ENCODE peak calls at places on chromosomes 3 and 15, in seven cellular contexts. One of them, this sample, is unnamed.

GRCh38 chr3:19881036-19881435 is 53.0 kb downstream of the EFHB start:
- DNase-seq in right atrium auricular region: no peak
- DNase-seq in Karpas-422: no peak
- DNase-seq in mammary epithelial cell: no peak
- DNase-seq in endodermal cell: peak; percentile 56
- DNase-seq in IMR-90: no peak
- DNase-seq in OCI-LY7: no peak
- DNase-seq in this sample: no peak

GRCh38 chr3:95254771-95255170 is 1191.9 kb downstream of the NSUN3 start:
- DNase-seq in right atrium auricular region: no peak
- DNase-seq in Karpas-422: no peak
- DNase-seq in mammary epithelial cell: no peak
- DNase-seq in endodermal cell: no peak
- DNase-seq in IMR-90: no peak
- DNase-seq in OCI-LY7: no peak
- DNase-seq in this sample: no peak

GRCh38 chr3:51622868-51623267 is 48.2 kb upstream of the TEX264 start:
- DNase-seq in right atrium auricular region: no peak
- DNase-seq in Karpas-422: no peak
- DNase-seq in mammary epithelial cell: no peak
- DNase-seq in endodermal cell: no peak
- DNase-seq in IMR-90: peak; percentile 72
- DNase-seq in OCI-LY7: no peak
- DNase-seq in this sample: no peak

GRCh38 chr3:33636125-33636855 is 81.8 kb downstream of the CLASP2 start:
- DNase-seq in right atrium auricular region: no peak
- DNase-seq in Karpas-422: peak; percentile 88
- DNase-seq in mammary epithelial cell: peak; percentile 37
- DNase-seq in endodermal cell: no peak
- DNase-seq in IMR-90: peak; percentile 78
- DNase-seq in OCI-LY7: peak; percentile 72
- DNase-seq in this sample: no peak

GRCh38 chr3:50612973-50613851 is 1.6 kb upstream of the CISH start:
- DNase-seq in right atrium auricular region: no peak
- DNase-seq in Karpas-422: no peak
- DNase-seq in mammary epithelial cell: no peak
- DNase-seq in endodermal cell: no peak
- DNase-seq in IMR-90: no peak
- DNase-seq in OCI-LY7: no peak
- DNase-seq in this sample: no peak

GRCh38 chr15:64356443-64357040 is 569 bp upstream of the CSNK1G1 start:
- DNase-seq in right atrium auricular region: no peak
- DNase-seq in Karpas-422: no peak
- DNase-seq in mammary epithelial cell: no peak
- DNase-seq in endodermal cell: no peak
- DNase-seq in IMR-90: peak; percentile 87
- DNase-seq in OCI-LY7: no peak
- DNase-seq in this sample: no peak

GRCh38 chr3:118884748-118885206 is 149.9 kb downstream of the IGSF11 start:
- DNase-seq in right atrium auricular region: peak; percentile 67
- DNase-seq in Karpas-422: peak; percentile 86
- DNase-seq in mammary epithelial cell: peak; percentile 23
- DNase-seq in endodermal cell: peak; percentile 87
- DNase-seq in IMR-90: peak; percentile 33
- DNase-seq in OCI-LY7: peak; percentile 55
- DNase-seq in this sample: peak; percentile 80

GRCh38 chr3:108091498-108092259 is 848 bp upstream of the CD47 start:
- DNase-seq in right atrium auricular region: no peak
- DNase-seq in Karpas-422: no peak
- DNase-seq in mammary epithelial cell: no peak
- DNase-seq in endodermal cell: peak; percentile 66
- DNase-seq in IMR-90: no peak
- DNase-seq in OCI-LY7: peak; percentile 10
- DNase-seq in this sample: peak; percentile 66

GRCh38 chr15:75840659-75841058 is 2.6 kb upstream of the UBE2Q2 start:
- DNase-seq in right atrium auricular region: peak; percentile 65
- DNase-seq in Karpas-422: no peak
- DNase-seq in mammary epithelial cell: no peak
- DNase-seq in endodermal cell: peak; percentile 52
- DNase-seq in IMR-90: peak; percentile 75
- DNase-seq in OCI-LY7: no peak
- DNase-seq in this sample: no peak

GRCh38 chr15:65377976-65378366 is at the start of gene IGDCC3:
- DNase-seq in right atrium auricular region: no peak
- DNase-seq in Karpas-422: no peak
- DNase-seq in mammary epithelial cell: no peak
- DNase-seq in endodermal cell: peak; percentile 91
- DNase-seq in IMR-90: no peak
- DNase-seq in OCI-LY7: no peak
- DNase-seq in this sample: no peak

GRCh38 chr15:72238586-72238985 is 7.6 kb upstream of the PKM start:
- DNase-seq in right atrium auricular region: no peak
- DNase-seq in Karpas-422: no peak
- DNase-seq in mammary epithelial cell: no peak
- DNase-seq in endodermal cell: no peak
- DNase-seq in IMR-90: no peak
- DNase-seq in OCI-LY7: no peak
- DNase-seq in this sample: no peak
- H3K27ac ChIP-seq in right atrium auricular region: no peak overlapping the region
- H3K27ac ChIP-seq in Karpas-422: no peak overlapping the region
- H3K27ac ChIP-seq in mammary epithelial cell: peak overlapping the region; percentile 93
- H3K27ac ChIP-seq in endodermal cell: no peak overlapping the region
- H3K27ac ChIP-seq in IMR-90: no peak overlapping the region
- H3K27ac ChIP-seq in OCI-LY7: no peak overlapping the region
- H3K27ac ChIP-seq in this sample: no peak overlapping the region

GRCh38 chr3:115187149-115187757 is 40.2 kb upstream of the ZBTB20 start:
- DNase-seq in right atrium auricular region: no peak
- DNase-seq in Karpas-422: no peak
- DNase-seq in mammary epithelial cell: no peak
- DNase-seq in endodermal cell: no peak
- DNase-seq in IMR-90: no peak
- DNase-seq in OCI-LY7: no peak
- DNase-seq in this sample: no peak
- H3K4me3 ChIP-seq in right atrium auricular region: no peak overlapping the region
- H3K4me3 ChIP-seq in Karpas-422: no peak overlapping the region
- H3K4me3 ChIP-seq in mammary epithelial cell: no peak overlapping the region
- H3K4me3 ChIP-seq in endodermal cell: peak overlapping the region; percentile 39
- H3K4me3 ChIP-seq in IMR-90: no peak overlapping the region
- H3K4me3 ChIP-seq in OCI-LY7: no peak overlapping the region
- H3K4me3 ChIP-seq in this sample: no peak overlapping the region

DNA sequence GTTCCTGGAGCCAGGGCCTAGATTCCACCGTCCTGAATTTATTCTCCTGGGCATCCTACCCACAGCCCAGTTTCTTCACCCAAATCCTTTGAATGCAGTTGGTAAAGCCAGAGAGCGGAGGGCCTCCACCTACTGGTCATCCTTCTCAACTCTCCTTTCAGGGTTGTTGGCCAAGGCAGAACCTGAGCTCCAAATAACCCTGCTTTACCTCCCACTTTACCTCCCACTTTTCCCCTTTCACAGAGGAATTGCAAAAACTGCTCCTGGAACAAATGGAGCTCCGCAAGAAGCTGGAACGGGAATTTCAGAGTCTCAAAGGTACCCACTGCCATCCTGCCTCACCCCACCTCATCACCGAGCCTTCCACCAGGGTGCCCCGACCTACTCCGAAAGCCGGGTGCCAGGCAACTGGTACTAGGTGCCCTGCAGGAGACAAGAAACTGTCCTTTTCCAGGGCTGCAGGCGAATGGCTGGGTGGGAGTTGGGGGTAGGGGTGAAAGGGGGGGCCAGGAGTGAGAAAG is 6.8 kb downstream of the SKOR1 start:
- DNase-seq in right atrium auricular region: no peak
- DNase-seq in Karpas-422: peak; percentile 54
- DNase-seq in mammary epithelial cell: no peak
- DNase-seq in endodermal cell: peak; percentile 82
- DNase-seq in IMR-90: peak; percentile 29
- DNase-seq in OCI-LY7: peak; percentile 63
- DNase-seq in this sample: no peak
- H3K4me1 ChIP-seq in right atrium auricular region: peaks cover 72% of the 10 kb centered on the region
- H3K4me1 ChIP-seq in Karpas-422: peaks cover 29% of the 10 kb centered on the region
- H3K4me1 ChIP-seq in mammary epithelial cell: peaks cover 26% of the 10 kb centered on the region
- H3K4me1 ChIP-seq in endodermal cell: peaks cover 4% of the 10 kb centered on the region
- H3K4me1 ChIP-seq in IMR-90: no peaks in the 10 kb centered on the region
- H3K4me1 ChIP-seq in OCI-LY7: peaks cover 44% of the 10 kb centered on the region
- H3K4me1 ChIP-seq in this sample: peaks cover 54% of the 10 kb centered on the region

DNA sequence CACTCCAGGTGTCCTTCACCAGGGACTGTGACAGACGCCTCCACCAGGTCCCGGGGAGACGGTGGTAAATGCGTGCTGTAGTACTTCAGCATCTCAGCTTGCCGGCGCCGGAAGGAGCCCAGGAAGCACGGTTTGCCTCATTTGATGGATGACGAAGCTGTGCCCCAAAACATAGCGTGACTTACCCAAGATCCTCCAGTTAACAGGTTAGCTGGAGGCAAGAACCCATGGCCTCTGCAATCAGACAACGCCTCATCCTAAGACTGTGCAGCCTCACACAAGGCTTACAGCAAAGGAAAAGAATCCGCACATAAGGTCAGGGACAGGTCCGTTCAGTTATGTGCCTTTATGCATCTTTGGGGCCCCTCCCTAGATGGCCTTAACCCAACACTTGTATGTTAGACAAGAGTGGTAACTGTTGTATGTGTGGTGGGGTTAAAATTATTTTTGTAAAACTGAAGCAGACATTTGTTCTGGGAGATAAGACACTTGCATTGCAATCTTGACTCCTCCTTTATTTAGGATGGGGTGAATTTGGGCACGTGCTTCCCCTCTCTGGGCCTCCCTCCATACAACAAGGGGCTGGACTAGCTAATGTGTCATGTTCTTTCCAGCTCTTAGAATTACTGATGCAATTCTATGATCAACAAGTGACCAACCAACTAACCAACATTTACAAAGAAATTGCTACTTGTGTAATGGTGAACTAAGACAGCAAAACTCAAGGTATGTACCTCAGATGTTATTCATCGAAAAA is 39.4 kb downstream of the VGLL4 start:
- DNase-seq in right atrium auricular region: no peak
- DNase-seq in Karpas-422: peak; percentile 85
- DNase-seq in mammary epithelial cell: no peak
- DNase-seq in endodermal cell: no peak
- DNase-seq in IMR-90: peak; percentile 90
- DNase-seq in OCI-LY7: peak; percentile 85
- DNase-seq in this sample: no peak
- H3K27ac ChIP-seq in right atrium auricular region: peak overlapping the region; percentile 69
- H3K27ac ChIP-seq in Karpas-422: peak overlapping the region; percentile 96
- H3K27ac ChIP-seq in mammary epithelial cell: no peak overlapping the region
- H3K27ac ChIP-seq in endodermal cell: peak overlapping the region; percentile 54
- H3K27ac ChIP-seq in IMR-90: peak overlapping the region; percentile 100
- H3K27ac ChIP-seq in OCI-LY7: peak overlapping the region; percentile 91
- H3K27ac ChIP-seq in this sample: no peak overlapping the region

DNA sequence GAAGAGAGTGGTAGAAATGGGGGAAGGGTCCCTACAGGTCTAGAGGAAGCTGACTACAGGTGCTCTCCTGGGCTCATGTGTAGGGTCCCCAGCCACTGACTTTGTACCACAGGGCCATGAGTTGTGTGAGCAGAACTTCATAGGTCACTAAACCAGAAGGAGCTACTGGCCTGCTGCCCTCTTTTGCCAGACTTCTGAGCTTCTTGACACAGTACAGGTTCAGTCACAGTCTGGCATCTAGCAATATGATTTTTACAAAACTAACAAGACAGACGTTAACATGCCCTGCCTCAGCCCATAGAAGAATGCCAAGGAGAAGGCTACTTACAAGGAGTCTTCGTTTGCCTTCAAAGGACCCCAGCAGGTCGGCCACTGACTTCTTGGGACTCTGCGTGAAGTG is 3.2 kb downstream of the CCDC80 start:
- DNase-seq in right atrium auricular region: no peak
- DNase-seq in Karpas-422: no peak
- DNase-seq in mammary epithelial cell: no peak
- DNase-seq in endodermal cell: no peak
- DNase-seq in IMR-90: no peak
- DNase-seq in OCI-LY7: no peak
- DNase-seq in this sample: no peak
- H3K4me3 ChIP-seq in right atrium auricular region: peak overlapping the region; percentile 50
- H3K4me3 ChIP-seq in Karpas-422: no peak overlapping the region
- H3K4me3 ChIP-seq in mammary epithelial cell: no peak overlapping the region
- H3K4me3 ChIP-seq in endodermal cell: no peak overlapping the region
- H3K4me3 ChIP-seq in IMR-90: peak overlapping the region; percentile 62
- H3K4me3 ChIP-seq in OCI-LY7: no peak overlapping the region
- H3K4me3 ChIP-seq in this sample: no peak overlapping the region

GRCh38 chr3:9412293-9412692 is 14.9 kb downstream of the SETD5 start:
- DNase-seq in right atrium auricular region: no peak
- DNase-seq in Karpas-422: no peak
- DNase-seq in mammary epithelial cell: no peak
- DNase-seq in endodermal cell: no peak
- DNase-seq in IMR-90: no peak
- DNase-seq in OCI-LY7: no peak
- DNase-seq in this sample: no peak
- H3K4me1 ChIP-seq in right atrium auricular region: peaks cover 74% of the 10 kb centered on the region
- H3K4me1 ChIP-seq in Karpas-422: peaks cover 31% of the 10 kb centered on the region
- H3K4me1 ChIP-seq in mammary epithelial cell: peaks cover 15% of the 10 kb centered on the region
- H3K4me1 ChIP-seq in endodermal cell: no peaks in the 10 kb centered on the region
- H3K4me1 ChIP-seq in IMR-90: peaks cover 10% of the 10 kb centered on the region
- H3K4me1 ChIP-seq in OCI-LY7: peaks cover 17% of the 10 kb centered on the region
- H3K4me1 ChIP-seq in this sample: peaks cover 44% of the 10 kb centered on the region

DNA sequence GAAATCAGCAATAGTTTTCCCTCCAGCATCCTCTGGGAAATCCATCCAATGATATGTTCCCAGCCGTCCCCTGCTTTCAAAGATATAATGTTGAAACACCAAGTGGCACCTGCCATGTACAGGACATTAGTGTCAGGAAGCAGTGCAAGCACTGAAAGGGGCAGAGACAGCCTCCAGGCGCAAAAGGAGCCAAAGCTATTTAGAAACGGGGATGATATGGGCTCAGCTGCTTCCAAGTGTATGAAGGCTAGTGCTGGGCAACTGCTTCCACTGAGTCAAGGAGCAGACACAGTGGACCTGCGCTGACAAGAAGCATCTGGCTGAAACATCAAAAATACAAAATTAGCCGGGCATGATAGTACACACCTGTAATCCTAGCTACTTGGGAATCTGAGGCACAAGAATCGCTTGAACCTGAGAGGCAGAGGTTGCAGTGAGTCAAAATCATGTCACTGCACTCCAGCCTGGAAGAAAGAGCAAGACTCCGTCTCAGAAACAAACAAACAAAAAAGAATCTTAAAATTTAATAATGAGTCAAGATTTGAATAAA is 119.7 kb downstream of the AQP9 start:
- DNase-seq in right atrium auricular region: no peak
- DNase-seq in Karpas-422: no peak
- DNase-seq in mammary epithelial cell: no peak
- DNase-seq in endodermal cell: no peak
- DNase-seq in IMR-90: no peak
- DNase-seq in OCI-LY7: no peak
- DNase-seq in this sample: no peak
- H3K27ac ChIP-seq in right atrium auricular region: peak overlapping the region; percentile 14
- H3K27ac ChIP-seq in Karpas-422: no peak overlapping the region
- H3K27ac ChIP-seq in mammary epithelial cell: no peak overlapping the region
- H3K27ac ChIP-seq in endodermal cell: no peak overlapping the region
- H3K27ac ChIP-seq in IMR-90: no peak overlapping the region
- H3K27ac ChIP-seq in OCI-LY7: no peak overlapping the region
- H3K27ac ChIP-seq in this sample: no peak overlapping the region

GRCh38 chr15:71548317-71548908 is 261.9 kb upstream of the NR2E3 start:
- DNase-seq in right atrium auricular region: no peak
- DNase-seq in Karpas-422: no peak
- DNase-seq in mammary epithelial cell: no peak
- DNase-seq in endodermal cell: peak; percentile 49
- DNase-seq in IMR-90: no peak
- DNase-seq in OCI-LY7: no peak
- DNase-seq in this sample: no peak
- H3K4me3 ChIP-seq in right atrium auricular region: no peak overlapping the region
- H3K4me3 ChIP-seq in Karpas-422: no peak overlapping the region
- H3K4me3 ChIP-seq in mammary epithelial cell: no peak overlapping the region
- H3K4me3 ChIP-seq in endodermal cell: no peak overlapping the region
- H3K4me3 ChIP-seq in IMR-90: no peak overlapping the region
- H3K4me3 ChIP-seq in OCI-LY7: no peak overlapping the region
- H3K4me3 ChIP-seq in this sample: no peak overlapping the region